ENCODE peak calls at places on chromosomes 12 and 14, in eight cellular contexts. O is stomach, A is BE2C, Q is astrocyte, G is ovary, E is kidney, T is gastrocnemius medialis, Z is GM06990. W is an unnamed sample.

GRCh38 chr12:20183563-20183962 is 184.8 kb upstream of the PDE3A start:
- DNase-seq in Z (no peak), A (no peak), E (no peak), O (no peak), T (no peak), Q (peak; percentile 64), G (no peak), W (no peak)

GRCh38 chr12:104792570-104792969 is 165.5 kb downstream of the SLC41A2 start:
- DNase-seq in O (no peak), T (peak; percentile 21), Q (peak; percentile 94), A (no peak), E (no peak), G (no peak), Z (no peak), W (peak; percentile 14)

GRCh38 chr12:68012712-68013111 is 23.5 kb downstream of the IFNG-AS1 start:
- DNase-seq in G (no peak), A (no peak), Q (no peak), Z (peak; percentile 47), O (no peak), E (no peak), T (no peak), W (no peak)

GRCh38 chr12:23707270-23707669 is 242.2 kb downstream of the SOX5 start:
- DNase-seq in Q (peak; percentile 0), O (no peak), Z (no peak), T (no peak), G (no peak), A (no peak), E (no peak), W (no peak)

GRCh38 chr12:54569995-54570531 is 18.4 kb downstream of the PPP1R1A start:
- DNase-seq in E (peak; percentile 8), G (no peak), Z (no peak), T (no peak), A (no peak), Q (no peak), O (no peak), W (no peak)

GRCh38 chr12:66050283-66050576 is 80.3 kb downstream of the LLPH start:
- DNase-seq in T (no peak), Z (no peak), E (no peak), G (no peak), O (no peak), Q (no peak), A (no peak), W (no peak)

GRCh38 chr14:102571043-102571442 is 21.4 kb upstream of the RCOR1 start:
- DNase-seq in Z (no peak), T (no peak), Q (no peak), O (no peak), E (no peak), G (no peak), A (peak; percentile 65), W (no peak)

GRCh38 chr12:47717443-47718193 is 7.7 kb downstream of the ENDOU start:
- DNase-seq in Z (no peak), T (peak; percentile 65), E (peak; percentile 90), G (peak; percentile 79), O (peak; percentile 82), A (peak; percentile 77), Q (peak; percentile 43), W (peak; percentile 91)

GRCh38 chr12:11998944-11999315 is 71.8 kb upstream of the BCL2L14 start:
- DNase-seq in A (no peak), Z (no peak), T (no peak), Q (no peak), E (no peak), G (no peak), O (no peak), W (no peak)

GRCh38 chr12:91980345-91980744 is 165.3 kb downstream of the BTG1 start:
- DNase-seq in A (no peak), G (no peak), T (no peak), O (no peak), Z (no peak), E (no peak), Q (no peak), W (no peak)

GRCh38 chr12:66881401-66881800 is 202.5 kb upstream of the GRIP1 start:
- DNase-seq in Z (no peak), G (no peak), A (no peak), E (no peak), O (no peak), Q (no peak), T (no peak), W (no peak)

GRCh38 chr14:100714205-100714781 is 12.4 kb upstream of the DLK1 start:
- DNase-seq in Q (no peak), O (no peak), G (no peak), Z (no peak), T (no peak), A (peak; percentile 59), E (no peak), W (no peak)

GRCh38 chr12:44441155-44441554 is 435.0 kb downstream of the NELL2 start:
- DNase-seq in A (no peak), Q (no peak), E (no peak), T (no peak), G (no peak), O (no peak), Z (peak; percentile 49), W (no peak)

GRCh38 chr14:104677506-104678332 is 11.7 kb upstream of the INF2 start:
- DNase-seq in O (peak; percentile 69), Z (peak; percentile 81), E (peak; percentile 93), A (peak; percentile 75), G (peak; percentile 74), T (peak; percentile 49), Q (peak; percentile 79), W (peak; percentile 55)

GRCh38 chr12:93608313-93608712 is 35.8 kb downstream of the SOCS2 start:
- DNase-seq in A (no peak), T (no peak), Q (no peak), O (no peak), E (no peak), G (no peak), Z (no peak), W (no peak)

GRCh38 chr12:121391619-121392324 is 8.1 kb upstream of the RNF34 start:
- DNase-seq in G (no peak), Q (peak; percentile 2), O (peak; percentile 33), T (no peak), E (no peak), Z (peak; percentile 32), A (peak; percentile 62), W (no peak)

GRCh38 chr14:30908826-30909225 is 34.5 kb downstream of the COCH start:
- DNase-seq in A (no peak), E (no peak), O (no peak), Q (no peak), G (no peak), Z (no peak), T (no peak), W (no peak)

GRCh38 chr14:30903285-30904124 is 29.1 kb downstream of the COCH start:
- DNase-seq in E (no peak), Q (no peak), T (no peak), G (no peak), A (no peak), O (no peak), Z (no peak), W (no peak)

GRCh38 chr14:30907659-30908057 is 33.3 kb downstream of the COCH start:
- DNase-seq in E (no peak), G (no peak), O (no peak), Q (no peak), Z (no peak), A (no peak), T (no peak), W (no peak)

DNA sequence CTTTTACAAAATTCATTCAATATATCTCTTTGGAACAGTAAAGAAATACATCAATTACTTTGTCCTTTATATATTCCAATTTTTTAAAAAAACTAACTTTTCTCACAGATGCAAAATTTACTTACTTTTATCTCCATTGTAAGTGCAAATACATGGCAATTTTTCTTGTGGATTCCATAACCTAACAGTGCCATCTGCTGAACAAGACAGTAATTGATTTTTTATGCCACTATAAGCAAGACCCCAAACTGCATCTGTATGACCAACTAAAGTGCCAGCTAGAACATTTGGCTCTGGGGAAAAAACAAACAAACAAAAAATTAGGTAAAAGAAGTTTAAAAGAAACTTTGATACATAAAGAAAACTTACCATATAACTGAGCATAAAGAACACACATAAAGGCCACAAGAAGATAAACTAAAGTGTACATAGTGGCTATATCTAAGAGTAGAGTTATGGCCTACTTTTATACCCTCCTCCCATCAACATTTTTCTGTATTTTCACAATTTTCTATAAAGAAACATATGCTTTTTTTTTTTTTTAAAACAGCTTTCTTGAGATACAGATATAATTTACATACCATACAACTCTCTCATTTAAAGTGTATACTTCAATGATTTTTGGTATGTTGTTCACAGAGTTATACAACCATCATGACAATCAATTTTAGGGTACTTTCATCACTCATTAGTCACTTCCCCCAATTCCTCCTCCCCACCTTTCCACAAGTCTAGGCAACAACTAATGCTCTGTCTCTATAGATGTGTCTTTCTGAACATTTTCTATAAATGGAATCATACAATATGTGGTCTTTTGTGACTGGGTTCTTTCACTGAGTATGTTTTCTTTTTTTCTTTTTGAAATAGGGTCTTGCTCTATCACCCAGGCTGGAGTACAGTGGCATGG is 32.6 kb downstream of the COCH start:
- DNase-seq in G (no peak), Z (peak; percentile 15), Q (no peak), T (no peak), O (no peak), A (no peak), E (no peak), W (peak; percentile 56)
- TF ChIP-seq CTCF in G (no peak), Z (peak; percentile 40), Q (peak; percentile 20), T (no peak), O (no peak), A (peak; percentile 58), E (peak; percentile 8), W (peak; percentile 34)

DNA sequence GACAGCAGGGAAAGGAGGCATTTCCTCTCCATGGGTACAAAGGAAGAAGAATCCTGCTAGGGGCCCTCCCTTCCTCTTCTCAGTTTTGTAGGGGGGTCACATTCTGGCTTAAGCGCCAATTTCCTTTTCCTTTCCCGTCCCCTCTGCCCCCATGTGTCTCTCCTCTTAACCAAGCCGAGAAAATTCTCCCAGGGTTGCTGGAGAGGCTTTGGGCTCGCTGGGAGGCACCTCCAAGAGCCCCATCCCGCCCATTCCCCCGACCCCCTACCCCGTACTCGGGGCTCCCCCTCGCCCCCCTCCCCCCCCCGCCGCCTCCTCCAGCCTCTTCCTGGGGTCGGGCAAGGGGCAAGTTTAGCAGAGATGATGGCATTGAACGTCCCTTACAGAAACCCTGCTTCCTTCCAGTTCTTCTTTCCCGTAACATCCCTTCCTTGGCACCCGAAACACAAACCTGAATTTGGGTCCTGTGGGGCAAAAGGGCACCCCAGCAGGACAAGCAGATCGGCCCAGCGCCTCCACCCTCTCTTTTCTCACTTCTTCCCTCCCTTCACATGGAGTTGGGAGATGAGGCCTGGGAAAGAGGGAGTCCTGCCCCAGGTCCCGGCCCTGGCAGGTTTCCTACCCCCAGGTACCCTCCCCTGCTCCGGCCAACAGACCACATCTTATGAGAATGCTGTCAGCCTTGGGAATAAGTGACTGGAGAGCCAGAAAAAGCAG is 13.7 kb downstream of the PLEKHG6 start:
- DNase-seq in E (no peak), G (no peak), A (no peak), Z (no peak), O (no peak), Q (no peak), T (no peak), W (no peak)
- H3K4me3 ChIP-seq in E (no peak overlapping the region), G (no peak overlapping the region), A (no peak overlapping the region), Z (no peak overlapping the region), O (peak overlapping the region; percentile 6), Q (no peak overlapping the region), T (peak overlapping the region; percentile 19), W (no peak overlapping the region)

GRCh38 chr12:132056959-132057358 is 87.2 kb downstream of the DDX51 start:
- DNase-seq in Q (no peak), G (no peak), Z (no peak), E (no peak), O (no peak), A (no peak), T (no peak), W (no peak)
- H3K36me3 ChIP-seq in Q (peaks cover 41% of the 10 kb centered on the region), G (no peaks in the 10 kb centered on the region), Z (peaks cover 18% of the 10 kb centered on the region), E (peaks cover 19% of the 10 kb centered on the region), O (peaks cover 95% of the 10 kb centered on the region), A (peaks cover 55% of the 10 kb centered on the region), T (peaks cover 66% of the 10 kb centered on the region), W (peaks cover 25% of the 10 kb centered on the region)

GRCh38 chr14:106605548-106606448 is 1079.4 kb downstream of the TMEM121 start:
- DNase-seq in Q (no peak), E (no peak), G (no peak), T (no peak), O (peak; percentile 52), A (peak; percentile 79), Z (peak; percentile 80), W (no peak)
- TF ChIP-seq CTCF in Q (no peak), E (no peak), G (no peak), T (no peak), O (no peak), A (peak; percentile 54), Z (peak; percentile 81), W (no peak)

W was measured in cardiac muscle cell.